ENCODE peak calls at places on chromosomes 11 and 22, in four cellular contexts. B is HepG2, I is K562, A is GM12878. K is an unnamed sample.
A peak's percentile ranks its signal among the peaks of the same experiment; 100 is the strongest.

GRCh38 chr11:129705341-129705740 is 110.3 kb upstream of the TMEM45B start:
- DNase-seq in B (no peak), I (no peak), A (no peak), K (no peak)

GRCh38 chr11:120335596-120335927 is 651 bp upstream of the ARHGEF12 start:
- DNase-seq in B (no peak), I (no peak), A (no peak), K (no peak)

GRCh38 chr11:1163911-1164735 is 6.4 kb downstream of the MUC5AC start:
- DNase-seq in I (no peak), A (no peak), B (no peak), K (no peak)

GRCh38 chr11:64060861-64061444 is 25.2 kb downstream of the FLRT1 start:
- DNase-seq in B (no peak), I (peak; percentile 96), A (no peak), K (peak; percentile 89)

GRCh38 chr22:33886696-33887095 is 33.6 kb downstream of the LARGE1 start:
- DNase-seq in B (no peak), A (no peak), I (no peak), K (no peak)

GRCh38 chr11:128290106-128290840 is 297.1 kb downstream of the ETS1 start:
- DNase-seq in A (peak; percentile 80), I (peak; percentile 48), B (peak; percentile 21), K (no peak)

GRCh38 chr11:114442559-114442958 is 3.3 kb downstream of the REXO2 start:
- DNase-seq in A (no peak), I (no peak), B (no peak), K (no peak)

GRCh38 chr11:77113382-77114088 is 10.9 kb downstream of the OMP start:
- DNase-seq in I (peak; percentile 59), B (no peak), A (no peak), K (peak; percentile 75)

GRCh38 chr11:102367364-102367763 is 20.4 kb downstream of the BIRC2 start:
- DNase-seq in B (no peak), A (no peak), I (peak; percentile 10), K (no peak)

GRCh38 chr11:92101845-92102244 is 122.8 kb upstream of the FAT3 start:
- DNase-seq in B (no peak), I (no peak), A (no peak), K (no peak)

GRCh38 chr22:36162127-36163034 is 1.8 kb upstream of the APOL3 start:
- DNase-seq in A (peak; percentile 70), B (no peak), I (no peak), K (no peak)

GRCh38 chr11:68354181-68354872 is 41.9 kb downstream of the LRP5 start:
- DNase-seq in A (no peak), I (no peak), B (no peak), K (no peak)

GRCh38 chr22:23657712-23658111 is 25.6 kb upstream of the DRICH1 start:
- DNase-seq in I (no peak), A (no peak), B (no peak), K (no peak)

GRCh38 chr11:3929232-3929631 is 73.8 kb downstream of the STIM1 start:
- DNase-seq in B (no peak), I (no peak), A (no peak), K (no peak)

GRCh38 chr11:10265936-10266335 is 28.1 kb downstream of the SBF2 start:
- DNase-seq in A (no peak), I (no peak), B (no peak), K (no peak)

GRCh38 chr11:11558826-11559225 is 63.0 kb downstream of the GALNT18 start:
- DNase-seq in I (no peak), B (no peak), A (no peak), K (no peak)

GRCh38 chr22:25680049-25680448 is 61.9 kb upstream of the MYO18B start:
- DNase-seq in A (no peak), B (no peak), I (no peak), K (no peak)

GRCh38 chr11:2690596-2691354 is 9.0 kb downstream of the KCNQ1OT1 start:
- DNase-seq in I (no peak), B (no peak), A (no peak), K (no peak)

GRCh38 chr11:77865805-77866204 is 44.9 kb downstream of the AAMDC start:
- DNase-seq in I (no peak), A (no peak), B (no peak), K (no peak)

DNA sequence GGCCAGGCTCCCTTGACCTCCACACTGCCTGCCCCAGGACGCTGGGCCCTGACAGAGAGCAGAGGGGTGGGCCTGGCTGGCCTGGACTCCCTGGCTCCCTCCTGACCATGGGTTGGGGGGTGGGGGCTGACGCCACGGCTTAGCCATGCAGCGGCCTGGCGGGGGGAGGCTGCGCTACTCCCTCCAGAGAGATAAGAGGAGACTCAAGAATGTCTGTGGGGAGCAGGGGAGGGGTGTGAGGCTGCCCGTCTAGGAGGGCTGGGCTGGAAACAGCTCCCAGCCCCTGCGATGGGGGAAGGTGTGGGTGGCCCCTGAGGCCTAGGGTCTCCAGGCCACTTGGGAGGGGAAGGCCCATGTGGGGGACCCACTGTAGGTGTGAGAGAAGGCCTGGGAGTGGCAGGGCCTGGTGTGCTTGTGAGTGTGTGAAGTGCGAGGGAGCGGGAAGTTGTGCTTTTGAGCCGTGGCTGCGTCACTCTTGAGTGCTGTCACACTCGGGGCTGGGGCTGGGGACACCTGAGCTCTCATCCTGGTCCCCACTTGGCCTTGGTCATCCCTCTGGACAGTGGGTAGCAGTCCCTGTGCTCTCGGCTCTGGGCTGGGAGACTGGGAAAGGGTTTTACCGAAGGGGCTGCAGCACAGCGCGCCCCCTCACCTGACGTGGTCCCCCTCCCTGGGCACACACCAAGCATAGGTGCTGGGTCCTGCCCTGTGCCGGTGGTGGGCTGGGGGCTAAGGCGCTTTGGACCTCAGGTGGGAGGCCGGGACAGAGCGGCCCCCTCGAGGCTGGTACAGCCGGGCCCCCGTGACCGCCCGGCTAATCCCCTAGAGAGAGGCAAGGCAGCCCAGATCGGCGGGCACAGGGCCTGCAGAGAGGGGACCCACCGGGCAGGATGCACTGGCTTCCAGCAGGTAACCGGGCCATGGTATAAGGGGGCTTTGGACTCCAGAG is 2.4 kb downstream of the MYRF start:
- DNase-seq in I (peak; percentile 77), A (no peak), B (no peak), K (no peak)
- TF ChIP-seq BRCA1 in I (peak; percentile 26), A (no peak), B (no peak), K (no peak)

GRCh38 chr11:26483101-26483500 is 89.0 kb downstream of the MUC15 start:
- DNase-seq in I (no peak), B (no peak), A (no peak), K (no peak)
- TF ChIP-seq BRCA1 in I (no peak), B (no peak), A (no peak), K (no peak)

GRCh38 chr11:133930767-133931448 is 25.9 kb downstream of the IGSF9B start:
- DNase-seq in B (peak; percentile 12), A (no peak), I (peak; percentile 77), K (peak; percentile 82)
- TF ChIP-seq BRCA1 in B (no peak), A (no peak), I (no peak), K (no peak)

GRCh38 chr11:61072316-61073109 is 29.8 kb upstream of the CD5 start:
- DNase-seq in I (no peak), B (no peak), A (no peak), K (no peak)

GRCh38 chr11:61077936-61078335 is 24.4 kb upstream of the CD5 start:
- DNase-seq in A (no peak), B (no peak), I (no peak), K (no peak)

GRCh38 chr11:61079416-61080150 is 22.7 kb upstream of the CD5 start:
- DNase-seq in B (no peak), A (no peak), I (peak; percentile 4), K (no peak)

GRCh38 chr11:61076506-61077304 is 25.6 kb upstream of the CD5 start:
- DNase-seq in A (no peak), B (no peak), I (no peak), K (no peak)

DNA sequence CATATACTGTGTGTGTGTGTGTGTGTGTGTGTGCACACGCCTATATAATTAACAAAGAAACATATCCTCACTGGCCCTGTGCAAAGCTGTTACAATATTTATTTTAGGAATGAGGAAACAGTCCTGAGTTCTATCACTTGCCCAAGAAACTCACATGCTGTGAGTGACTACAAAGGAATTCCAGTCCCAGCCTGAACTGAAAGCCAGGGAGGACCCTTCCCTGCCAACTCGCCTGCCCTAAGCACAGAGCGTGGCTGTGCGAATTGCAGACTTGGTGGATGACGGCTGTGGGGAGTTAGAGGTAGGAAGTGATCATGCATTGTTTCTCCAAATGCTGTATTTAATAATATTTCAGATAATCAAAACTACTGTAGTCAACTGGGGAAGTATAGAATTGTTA is 26.4 kb upstream of the CD5 start:
- DNase-seq in I (no peak), B (peak; percentile 34), A (no peak), K (no peak)
- TF ChIP-seq BRCA1 in I (no peak), B (no peak), A (no peak), K (no peak)

GRCh38 chr11:7060828-7061227 is 28.0 kb upstream of the RBMXL2 start:
- DNase-seq in I (no peak), B (no peak), A (no peak), K (no peak)
- TF ChIP-seq BRCA1 in I (no peak), B (no peak), A (no peak), K (no peak)

DNA sequence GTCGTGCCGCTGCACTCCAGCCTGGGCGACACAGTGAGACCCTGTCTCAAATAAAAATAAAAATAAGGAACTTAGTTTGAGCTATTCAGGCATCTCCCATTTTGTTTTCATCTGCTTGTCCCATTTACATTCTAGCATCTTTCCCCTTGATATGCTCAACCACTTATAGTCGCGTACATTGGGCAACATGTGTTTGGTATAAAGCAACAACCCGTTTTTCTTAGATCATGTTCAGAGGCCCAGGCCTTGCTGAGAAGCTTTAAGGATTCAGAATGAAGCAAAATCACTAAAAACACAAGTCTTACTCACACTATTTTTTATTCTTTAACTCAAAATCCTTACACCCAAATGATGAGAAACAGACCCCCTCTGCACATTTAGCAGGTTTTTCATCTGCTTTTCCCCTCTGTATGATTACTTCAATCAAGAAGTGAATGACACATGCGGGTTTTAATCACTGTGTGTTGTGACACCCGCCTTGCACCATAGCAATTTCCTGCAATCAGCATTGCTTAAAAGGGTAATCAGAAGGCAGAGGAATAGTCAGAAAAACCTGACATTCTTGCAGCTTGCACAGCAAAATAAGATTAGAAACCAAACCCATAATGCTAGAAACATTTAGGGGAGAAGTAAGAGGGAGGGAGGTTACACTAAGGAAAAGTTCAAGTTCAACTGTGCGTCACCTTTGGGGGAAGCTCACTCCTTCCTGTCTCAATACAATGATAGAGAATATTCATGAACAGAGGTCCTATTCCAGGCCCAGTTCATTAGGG is 25.9 kb downstream of the ALG9 start:
- DNase-seq in B (no peak), A (no peak), I (no peak), K (no peak)
- TF ChIP-seq BRCA1 in B (no peak), A (no peak), I (no peak), K (no peak)

GRCh38 chr22:27740192-27740748 is 61.3 kb downstream of the MN1 start:
- DNase-seq in A (no peak), I (no peak), B (no peak), K (no peak)
- TF ChIP-seq BRCA1 in A (no peak), I (no peak), B (no peak), K (no peak)

K was measured in H1.